ENCODE peak calls at places on chromosomes 4 and X, in four cellular contexts. One of them, this sample, is unnamed.

GRCh38 chr4:167032876-167033275 is 201.4 kb downstream of the SPOCK3 start:
- DNase-seq in dorsolateral prefrontal cortex: no peak
- DNase-seq in 8988T: no peak
- DNase-seq in tibial artery: no peak
- DNase-seq in this sample: no peak

GRCh38 chrX:17022205-17022604 is 75.7 kb downstream of the REPS2 start:
- DNase-seq in dorsolateral prefrontal cortex: no peak
- DNase-seq in 8988T: no peak
- DNase-seq in tibial artery: no peak
- DNase-seq in this sample: peak; percentile 24

GRCh38 chr4:3676196-3676595 is 90.0 kb upstream of the ADRA2C start:
- DNase-seq in dorsolateral prefrontal cortex: peak; percentile 33
- DNase-seq in 8988T: no peak
- DNase-seq in tibial artery: peak; percentile 25
- DNase-seq in this sample: no peak

GRCh38 chr4:88765729-88766128 is 68.1 kb upstream of the NAP1L5 start:
- DNase-seq in dorsolateral prefrontal cortex: no peak
- DNase-seq in 8988T: peak; percentile 13
- DNase-seq in tibial artery: peak; percentile 76
- DNase-seq in this sample: no peak

GRCh38 chr4:148030486-148030885 is 298.6 kb downstream of the ARHGAP10 start:
- DNase-seq in dorsolateral prefrontal cortex: no peak
- DNase-seq in 8988T: no peak
- DNase-seq in tibial artery: no peak
- DNase-seq in this sample: peak; percentile 24

GRCh38 chr4:1323280-1323634 is 23.8 kb upstream of the UVSSA start:
- DNase-seq in dorsolateral prefrontal cortex: no peak
- DNase-seq in 8988T: no peak
- DNase-seq in tibial artery: no peak
- DNase-seq in this sample: no peak

GRCh38 chrX:41333744-41333993 is 293 bp upstream of the DDX3X start:
- DNase-seq in dorsolateral prefrontal cortex: no peak
- DNase-seq in 8988T: peak; percentile 53
- DNase-seq in tibial artery: no peak
- DNase-seq in this sample: peak; percentile 66

GRCh38 chr4:74395633-74396032 is 30.7 kb downstream of the EREG start:
- DNase-seq in dorsolateral prefrontal cortex: no peak
- DNase-seq in 8988T: no peak
- DNase-seq in tibial artery: no peak
- DNase-seq in this sample: no peak

GRCh38 chr4:2672700-2673099 is 83.4 kb downstream of the TNIP2 start:
- DNase-seq in dorsolateral prefrontal cortex: no peak
- DNase-seq in 8988T: no peak
- DNase-seq in tibial artery: no peak
- DNase-seq in this sample: no peak

GRCh38 chr4:38075370-38076152 is 115.4 kb downstream of the PTTG2 start:
- DNase-seq in dorsolateral prefrontal cortex: no peak
- DNase-seq in 8988T: no peak
- DNase-seq in tibial artery: no peak
- DNase-seq in this sample: no peak

GRCh38 chr4:147825451-147826287 is 93.8 kb downstream of the ARHGAP10 start:
- DNase-seq in dorsolateral prefrontal cortex: no peak
- DNase-seq in 8988T: no peak
- DNase-seq in tibial artery: no peak
- DNase-seq in this sample: no peak

GRCh38 chrX:42109428-42109827 is 186.1 kb upstream of the CASK start:
- DNase-seq in dorsolateral prefrontal cortex: no peak
- DNase-seq in 8988T: no peak
- DNase-seq in tibial artery: no peak
- DNase-seq in this sample: no peak